ENCODE peak calls at places on chromosomes 16 and 17, in eight cellular contexts. M is GM04504; H is EL; T is activated CD8-positive, alpha-beta memory T cell treated with anti-CD3 and anti-CD28 coated beads for 1 hour; P is NCI-H82; Y is NK-92 treated with Interleukin-12 subunit alpha and Interleukin-12 subunit beta, amount 100 ng/mL, for 24 hours; D is activated CD4-positive, CD25-positive, alpha-beta regulatory T cell; L is ELF-1. R is an unnamed sample.

GRCh38 chr17:73420897-73421296 is 109.1 kb upstream of the CDC42EP4 start:
- DNase-seq in D (no peak), P (peak), Y (no peak), L (peak), M (no peak), H (peak), T (no peak), R (peak)

GRCh38 chr16:67541391-67542263 is 13.0 kb downstream of the RIPOR1 start:
- DNase-seq in T (no peak), P (no peak), L (peak), H (peak), M (no peak), D (no peak), Y (no peak), R (no peak)

GRCh38 chr16:66925322-66925840 is at the start of gene RRAD:
- DNase-seq in M (no peak), L (no peak), T (no peak), P (no peak), H (peak), Y (no peak), D (no peak), R (peak)

GRCh38 chr16:87851141-87851587 is 18.1 kb downstream of the SLC7A5 start:
- DNase-seq in H (no peak), M (no peak), Y (no peak), D (no peak), P (no peak), L (peak), T (no peak), R (no peak)

GRCh38 chr16:57888128-57888527 is 82.8 kb downstream of the CNGB1 start:
- DNase-seq in H (no peak), T (no peak), Y (no peak), L (no peak), P (no peak), M (no peak), D (no peak), R (no peak)

GRCh38 chr17:31391496-31391949 is at the start of gene RAB11FIP4:
- DNase-seq in T (no peak), P (peak), D (no peak), H (no peak), L (no peak), M (no peak), Y (no peak), R (peak)

GRCh38 chr17:40058151-40058784 is 4.1 kb upstream of the MED24 start:
- DNase-seq in M (no peak), T (no peak), D (no peak), H (no peak), L (no peak), P (no peak), Y (no peak), R (no peak)

GRCh38 chr17:21549107-21549687 is 143.1 kb upstream of the KCNJ18 start:
- DNase-seq in P (no peak), H (peak), T (no peak), D (no peak), Y (no peak), L (no peak), M (peak), R (no peak)

GRCh38 chr16:57536306-57537193 is at the start of gene CCDC102A:
- DNase-seq in D (no peak), M (peak), L (peak), T (no peak), P (peak), H (peak), Y (peak), R (peak)

GRCh38 chr17:61478026-61478789 is 26.0 kb downstream of the TBX4 start:
- DNase-seq in T (no peak), M (no peak), L (no peak), P (no peak), Y (no peak), D (no peak), H (no peak), R (no peak)

GRCh38 chr16:57800213-57801097 is 1.8 kb downstream of the KIFC3 start:
- DNase-seq in H (no peak), L (no peak), P (no peak), M (no peak), Y (no peak), T (no peak), D (no peak), R (no peak)

GRCh38 chr17:64984776-64985521 is 65.7 kb upstream of the LRRC37A3 start:
- DNase-seq in L (no peak), M (no peak), Y (peak), H (peak), P (no peak), T (peak), D (peak), R (no peak)

GRCh38 chr17:62897706-62898105 is 68.3 kb upstream of the TANC2 start:
- DNase-seq in M (no peak), P (no peak), L (no peak), Y (no peak), H (no peak), T (no peak), D (no peak), R (no peak)

GRCh38 chr16:17590711-17591654 is 120.2 kb upstream of the XYLT1 start:
- DNase-seq in Y (peak), M (no peak), L (no peak), T (peak), P (no peak), H (peak), D (no peak), R (no peak)

GRCh38 chr16:1152123-1152638 is 725 bp upstream of the CACNA1H start:
- DNase-seq in Y (no peak), H (no peak), D (peak), L (no peak), T (peak), P (no peak), M (no peak), R (peak)

GRCh38 chr17:83162035-83162745 is 82.8 kb downstream of the METRNL start:
- DNase-seq in T (no peak), L (no peak), H (no peak), D (no peak), M (no peak), Y (no peak), P (no peak), R (no peak)

GRCh38 chr17:3978421-3979275 is 14.4 kb upstream of the ATP2A3 start:
- DNase-seq in M (no peak), T (no peak), D (no peak), Y (no peak), P (no peak), H (peak), L (no peak), R (peak)

GRCh38 chr17:76074390-76075363 is at the start of gene GALR2:
- DNase-seq in H (no peak), D (no peak), Y (no peak), T (no peak), P (peak), M (no peak), L (peak), R (peak)

GRCh38 chr17:63446218-63446980 is at the start of gene CYB561:
- DNase-seq in Y (no peak), P (peak), L (peak), T (no peak), D (peak), M (peak), H (peak), R (peak)

GRCh38 chr17:64457156-64457555 is 8.2 kb downstream of the MILR1 start:
- DNase-seq in P (no peak), H (peak), D (no peak), M (no peak), L (no peak), T (no peak), Y (no peak), R (no peak)

R was measured in NCI-H69.